ENCODE peak calls at places on chromosome 16, in five cellular contexts. F is GM12878, Z is GM23338, L is HepG2, V is K562. K is an unnamed sample.

GRCh38 chr16:56102159-56102798 is 89.0 kb upstream of the GNAO1 start:
- DNase-seq in F (no peak), Z (peak), L (no peak), V (no peak), K (no peak)

GRCh38 chr16:4309102-4309832 is 6.6 kb upstream of the GLIS2 start:
- DNase-seq in F (no peak), Z (no peak), L (no peak), V (no peak), K (no peak)

GRCh38 chr16:74623214-74623842 is 16.4 kb upstream of the GLG1 start:
- DNase-seq in F (no peak), Z (peak), L (peak), V (peak), K (peak)

GRCh38 chr16:23847938-23848337 is 12.2 kb downstream of the PRKCB start:
- DNase-seq in F (no peak), Z (no peak), L (no peak), V (no peak), K (no peak)

GRCh38 chr16:80946481-80946880 is 60.2 kb downstream of the CMC2 start:
- DNase-seq in F (no peak), Z (no peak), L (no peak), V (no peak), K (no peak)

GRCh38 chr16:67514382-67514828 is 14.2 kb upstream of the RIPOR1 start:
- DNase-seq in F (peak), Z (peak), L (peak), V (peak), K (peak)

GRCh38 chr16:69888005-69888560 is 63.1 kb upstream of the CLEC18A start:
- DNase-seq in F (peak), Z (no peak), L (no peak), V (no peak), K (no peak)

GRCh38 chr16:1042776-1043349 is 29.7 kb upstream of the SSTR5 start:
- DNase-seq in F (no peak), Z (no peak), L (no peak), V (no peak), K (no peak)

GRCh38 chr16:28193530-28194423 is 18.0 kb downstream of the XPO6 start:
- DNase-seq in F (no peak), Z (no peak), L (no peak), V (no peak), K (no peak)

GRCh38 chr16:61617214-61617783 is 418.9 kb downstream of the CDH8 start:
- DNase-seq in F (no peak), Z (peak), L (no peak), V (no peak), K (no peak)

GRCh38 chr16:56360117-56361008 is 65.0 kb downstream of the AMFR start:
- DNase-seq in F (no peak), Z (no peak), L (no peak), V (no peak), K (no peak)

GRCh38 chr16:72937360-72937759 is 110.6 kb downstream of the ZFHX3 start:
- DNase-seq in F (no peak), Z (no peak), L (peak), V (no peak), K (no peak)

GRCh38 chr16:28063047-28063521 is 430 bp downstream of the GSG1L start:
- DNase-seq in F (no peak), Z (peak), L (no peak), V (no peak), K (peak)

DNA sequence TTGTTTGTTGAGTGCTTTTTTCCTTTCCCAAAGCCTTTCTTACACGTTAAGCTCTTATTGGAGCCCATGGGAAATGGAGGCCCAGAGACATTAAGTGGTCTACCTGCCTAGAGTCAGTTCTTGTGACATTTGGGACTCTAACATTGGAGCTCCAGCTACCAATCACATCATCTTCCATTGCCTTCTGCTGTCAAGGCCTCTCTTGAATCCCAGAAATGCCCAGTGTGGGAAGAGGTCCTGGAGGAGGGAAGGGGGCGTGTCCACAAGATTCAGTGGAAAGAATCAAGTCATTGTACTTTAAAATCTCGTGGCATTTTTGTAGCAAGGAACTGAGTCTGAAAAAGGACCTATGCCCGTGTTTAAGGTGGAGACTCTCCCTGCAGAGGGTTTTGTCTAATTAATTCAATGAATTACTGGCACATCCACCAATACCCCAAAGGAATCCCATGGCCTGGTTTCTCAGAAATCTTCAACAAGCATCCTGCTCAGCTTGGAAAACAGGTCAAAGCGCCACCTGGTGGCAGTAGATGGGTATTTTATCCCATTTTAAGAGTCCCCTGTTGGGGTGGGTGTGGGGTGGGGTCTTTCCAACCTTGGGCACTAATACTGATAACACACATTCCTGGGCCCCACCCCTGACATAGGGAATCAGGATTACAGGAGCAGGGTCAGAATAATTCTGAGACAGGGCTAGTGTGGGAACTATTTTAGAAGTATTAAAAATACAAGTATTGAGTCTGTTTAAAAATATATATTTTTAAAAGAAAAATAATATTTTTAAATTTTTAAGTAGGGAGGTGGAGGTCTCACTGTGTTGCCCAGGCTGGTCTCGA is 24.6 kb downstream of the GPT2 start:
- DNase-seq in F (no peak), Z (peak), L (peak), V (peak), K (peak)
- TF ChIP-seq JUNB in F (no peak), Z (no peak), L (no peak), V (no peak), K (no peak)

DNA sequence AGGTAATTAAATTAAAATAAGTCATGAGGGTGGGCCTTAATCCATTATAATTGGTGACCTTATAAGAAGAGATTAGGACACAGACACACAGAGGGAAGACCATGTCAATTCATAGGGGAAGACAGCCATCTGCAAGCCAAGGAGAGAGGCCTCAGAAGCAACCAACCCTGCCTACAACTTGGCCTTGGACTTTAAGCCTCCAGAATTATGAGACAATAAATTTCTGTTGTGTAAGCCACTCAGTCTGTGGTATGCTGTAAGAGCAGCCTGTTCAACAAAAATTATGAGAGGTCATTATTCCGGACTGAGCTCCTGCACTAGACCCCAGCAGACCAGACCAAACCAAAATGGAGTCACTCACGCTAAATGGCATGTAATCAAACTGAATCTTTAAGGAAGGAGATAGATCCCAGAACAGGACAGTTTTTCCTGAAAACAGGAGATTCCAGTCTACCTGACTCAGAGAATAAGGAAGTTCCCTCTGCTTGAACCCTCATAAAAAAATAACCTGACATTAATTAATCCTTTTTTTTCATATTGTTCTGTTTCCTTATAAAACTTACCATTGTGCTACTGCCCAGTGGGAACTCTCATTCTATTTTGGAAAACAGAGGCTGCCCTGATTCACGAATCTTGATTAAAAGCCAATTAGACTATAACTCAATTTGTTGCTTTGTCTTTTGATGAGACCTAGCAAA is 74.3 kb downstream of the DNAH3 start:
- DNase-seq in F (no peak), Z (no peak), L (peak), V (no peak), K (no peak)
- TF ChIP-seq JUNB in F (no peak), Z (no peak), L (no peak), V (no peak), K (no peak)

DNA sequence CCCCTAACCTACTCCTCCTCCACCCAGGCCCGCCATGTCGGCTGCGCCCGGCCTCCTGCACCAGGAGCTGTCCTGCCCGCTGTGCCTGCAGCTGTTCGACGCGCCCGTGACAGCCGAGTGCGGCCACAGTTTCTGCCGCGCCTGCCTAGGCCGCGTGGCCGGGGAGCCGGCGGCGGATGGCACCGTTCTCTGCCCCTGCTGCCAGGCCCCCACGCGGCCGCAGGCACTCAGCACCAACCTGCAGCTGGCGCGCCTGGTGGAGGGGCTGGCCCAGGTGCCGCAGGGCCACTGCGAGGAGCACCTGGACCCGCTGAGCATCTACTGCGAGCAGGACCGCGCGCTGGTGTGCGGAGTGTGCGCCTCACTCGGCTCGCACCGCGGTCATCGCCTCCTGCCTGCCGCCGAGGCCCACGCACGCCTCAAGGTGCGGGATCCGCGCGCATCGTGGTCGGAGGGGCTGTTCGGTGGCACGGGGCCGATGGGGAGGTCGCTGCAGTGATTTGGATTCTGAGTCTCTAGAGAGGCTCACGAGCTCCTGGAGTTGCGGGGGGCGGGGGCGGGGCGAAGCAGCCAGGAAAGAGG is 877 bp downstream of the TRIM72 start:
- DNase-seq in F (no peak), Z (peak), L (no peak), V (no peak), K (no peak)
- TF ChIP-seq JUNB in F (no peak), Z (no peak), L (no peak), V (no peak), K (no peak)

GRCh38 chr16:22673463-22673862 is 140.5 kb upstream of the HS3ST2 start:
- DNase-seq in F (no peak), Z (no peak), L (no peak), V (no peak), K (no peak)
- TF ChIP-seq JUNB in F (no peak), Z (no peak), L (no peak), V (no peak), K (no peak)

GRCh38 chr16:11500720-11501346 is 85.9 kb downstream of the LITAF start:
- DNase-seq in F (no peak), Z (no peak), L (no peak), V (no peak), K (no peak)

GRCh38 chr16:11497851-11498289 is 88.8 kb downstream of the LITAF start:
- DNase-seq in F (no peak), Z (no peak), L (peak), V (no peak), K (no peak)

GRCh38 chr16:11499295-11500089 is 87.2 kb downstream of the LITAF start:
- DNase-seq in F (no peak), Z (peak), L (no peak), V (no peak), K (peak)

GRCh38 chr16:11497329-11497805 is 89.4 kb downstream of the LITAF start:
- DNase-seq in F (peak), Z (peak), L (peak), V (no peak), K (peak)

DNA sequence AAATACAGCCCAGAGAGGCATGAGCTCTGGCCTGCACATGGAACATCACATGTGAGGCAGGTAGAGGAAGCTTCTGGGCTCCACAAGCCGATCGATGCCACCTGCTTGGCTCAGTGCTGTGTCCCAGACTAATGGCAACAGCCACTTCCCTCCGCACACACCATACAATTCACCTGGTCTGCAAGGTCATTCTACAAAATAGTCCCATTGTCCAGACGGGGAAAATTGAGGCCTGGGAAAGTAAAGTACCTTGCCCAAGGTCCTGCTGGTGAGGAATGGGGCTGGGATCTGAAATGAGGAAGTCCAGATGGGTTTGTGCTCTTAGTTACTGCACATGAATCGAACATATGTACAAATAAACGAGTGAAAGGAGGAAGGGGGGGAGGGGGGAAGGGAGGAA is 88.0 kb downstream of the LITAF start:
- DNase-seq in F (no peak), Z (peak), L (no peak), V (no peak), K (no peak)
- TF ChIP-seq JUNB in F (no peak), Z (no peak), L (no peak), V (no peak), K (no peak)

DNA sequence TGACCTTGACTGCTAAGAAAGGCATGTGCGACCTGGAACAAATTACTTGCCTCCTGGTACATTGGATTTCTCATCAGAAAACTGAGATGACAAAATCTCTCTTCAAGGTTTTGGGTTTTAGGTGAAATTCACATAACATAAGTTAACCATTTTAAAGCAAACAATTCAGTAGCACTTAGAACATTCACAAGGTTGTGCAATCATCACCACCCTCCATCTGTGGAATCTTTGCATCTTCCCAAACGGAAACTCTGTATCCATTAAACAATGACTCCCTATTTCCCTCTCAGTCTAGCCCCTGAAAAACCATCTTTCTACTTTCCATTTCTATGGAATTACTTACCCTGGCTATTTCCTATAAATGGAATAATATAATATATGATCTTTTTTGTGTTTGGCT is 42.2 kb upstream of the BRD7 start:
- DNase-seq in F (no peak), Z (no peak), L (no peak), V (no peak), K (no peak)
- TF ChIP-seq JUNB in F (no peak), Z (no peak), L (no peak), V (no peak), K (no peak)